ENCODE peak calls at places on chromosomes 4 and X, in eight cellular contexts. S, B, X, V, M, P, K and F are unnamed samples.

GRCh38 chr4:91116861-91117260 is 989.7 kb downstream of the CCSER1 start:
- DNase-seq in S (no peak), M (peak), K (no peak), P (no peak), B (no peak), V (peak), X (no peak), F (peak)

GRCh38 chrX:54248309-54248708 is 65.3 kb upstream of the FAM120C start:
- DNase-seq in V (peak), P (no peak), M (peak), S (no peak), B (no peak), X (no peak), K (no peak), F (peak)

GRCh38 chrX:87727615-87728014 is 210.0 kb downstream of the KLHL4 start:
- DNase-seq in X (no peak), B (no peak), K (no peak), M (no peak), V (no peak), S (no peak), P (no peak), F (no peak)

GRCh38 chr4:42654606-42655005 is 2.3 kb downstream of the ATP8A1 start:
- DNase-seq in P (no peak), S (no peak), B (no peak), X (peak), K (no peak), V (peak), M (peak), F (peak)

GRCh38 chrX:103716967-103717366 is 6.3 kb downstream of the TMEM31 start:
- DNase-seq in V (peak), P (no peak), M (peak), X (peak), S (no peak), K (no peak), B (no peak), F (peak)

GRCh38 chrX:397575-397974 is 10.9 kb upstream of the PPP2R3B start:
- DNase-seq in S (no peak), M (peak), P (peak), B (no peak), K (no peak), X (peak), V (peak), F (no peak)

GRCh38 chrX:140157611-140158010 is 192.3 kb upstream of the CXorf66 start:
- DNase-seq in S (no peak), B (no peak), X (no peak), P (peak), K (no peak), V (peak), M (peak), F (peak)

GRCh38 chrX:104679175-104679574 is 113.2 kb downstream of the IL1RAPL2 start:
- DNase-seq in M (peak), B (no peak), S (no peak), P (no peak), V (no peak), K (no peak), X (no peak), F (no peak)

GRCh38 chrX:47190445-47191269 is 3.0 kb upstream of the UBA1 start:
- DNase-seq in B (peak), S (peak), P (peak), K (peak), V (peak), M (peak), X (peak), F (peak)

GRCh38 chrX:49037883-49038475 is 5.2 kb downstream of the TFE3 start:
- DNase-seq in S (no peak), V (peak), K (no peak), M (peak), B (no peak), P (no peak), X (no peak), F (peak)

GRCh38 chr4:135418353-135418752 is 1216.8 kb upstream of the PABPC4L start:
- DNase-seq in P (peak), M (peak), B (no peak), V (no peak), S (peak), X (no peak), K (no peak), F (peak)

GRCh38 chr4:25234390-25235367 is 846 bp downstream of the PI4K2B start:
- DNase-seq in P (peak), B (peak), V (peak), K (no peak), S (peak), M (peak), X (peak), F (peak)

GRCh38 chr4:38179690-38180299 is 219.6 kb downstream of the PTTG2 start:
- DNase-seq in M (peak), V (peak), X (no peak), P (peak), S (peak), B (peak), K (no peak), F (peak)

GRCh38 chr4:154018659-154019058 is 229.8 kb upstream of the SFRP2 start:
- DNase-seq in P (peak), V (no peak), X (no peak), M (peak), B (peak), K (no peak), S (peak), F (peak)

GRCh38 chr4:174218127-174218790 is 65.2 kb downstream of the FBXO8 start:
- DNase-seq in K (no peak), B (no peak), M (peak), P (peak), X (no peak), V (no peak), S (peak), F (no peak)

GRCh38 chrX:53001958-53002357 is 43.6 kb upstream of the FAM156A start:
- DNase-seq in M (no peak), X (no peak), V (no peak), P (no peak), S (no peak), K (no peak), B (no peak), F (no peak)

GRCh38 chrX:154046262-154046771 is 26.6 kb upstream of the IRAK1 start:
- DNase-seq in P (peak), B (no peak), K (no peak), V (peak), X (peak), M (peak), S (no peak), F (peak)

GRCh38 chrX:78024349-78025108 is 55.1 kb upstream of the PGAM4 start:
- DNase-seq in X (no peak), M (peak), K (no peak), V (peak), B (peak), P (peak), S (peak), F (peak)

GRCh38 chr4:148831945-148832344 is 389.7 kb upstream of the NR3C2 start:
- DNase-seq in S (no peak), X (no peak), M (peak), B (no peak), P (no peak), K (no peak), V (peak), F (peak)

GRCh38 chr4:3514221-3514780 is 17.9 kb downstream of the LRPAP1 start:
- DNase-seq in K (no peak), S (no peak), V (no peak), P (no peak), M (no peak), B (no peak), X (no peak), F (no peak)

GRCh38 chrX:132474522-132474921 is 14.3 kb downstream of the MBNL3 start:
- DNase-seq in P (no peak), K (no peak), S (no peak), X (no peak), V (peak), M (no peak), B (no peak), F (no peak)

GRCh38 chrX:11464836-11465458 is 171.7 kb downstream of the AMELX start:
- DNase-seq in X (no peak), M (no peak), B (no peak), P (no peak), S (no peak), K (no peak), V (no peak), F (no peak)

GRCh38 chrX:152932144-152932543 is 34.3 kb downstream of the ZNF185 start:
- DNase-seq in K (no peak), B (no peak), P (no peak), S (no peak), M (no peak), V (no peak), X (no peak), F (no peak)

GRCh38 chr4:186204103-186204559 is 12.8 kb downstream of the CYP4V2 start:
- DNase-seq in B (no peak), K (no peak), V (no peak), P (no peak), M (peak), S (no peak), X (no peak), F (no peak)

GRCh38 chrX:9899640-9900075 is 67.5 kb upstream of the CLDN34 start:
- DNase-seq in S (no peak), M (peak), K (no peak), P (peak), X (no peak), V (peak), B (no peak), F (no peak)

GRCh38 chrX:1026263-1027015 is 186.0 kb downstream of the CRLF2 start:
- DNase-seq in P (no peak), S (no peak), V (no peak), B (no peak), M (no peak), X (no peak), K (no peak), F (no peak)

GRCh38 chr4:24932831-24933230 is 20.0 kb upstream of the CCDC149 start:
- DNase-seq in P (no peak), X (no peak), M (no peak), K (no peak), V (peak), B (no peak), S (no peak), F (no peak)

GRCh38 chrX:68440940-68441339 is 7.6 kb upstream of the OPHN1 start:
- DNase-seq in B (no peak), K (no peak), S (no peak), P (no peak), M (peak), V (peak), X (peak), F (peak)

GRCh38 chr4:101037249-101037648 is 310.1 kb downstream of the PPP3CA start:
- DNase-seq in B (no peak), V (no peak), K (no peak), P (no peak), X (no peak), M (no peak), S (no peak), F (peak)

GRCh38 chr4:121786221-121786620 is 14.9 kb upstream of the EXOSC9 start:
- DNase-seq in V (no peak), M (no peak), B (no peak), S (no peak), P (no peak), X (no peak), K (no peak), F (no peak)

GRCh38 chrX:141760761-141761160 is 62.2 kb upstream of the SPANXD start:
- DNase-seq in K (no peak), M (peak), V (peak), S (no peak), B (no peak), P (no peak), X (no peak), F (peak)

GRCh38 chr4:80204433-80204832 is 7.1 kb downstream of the PRDM8 start:
- DNase-seq in S (no peak), K (no peak), X (no peak), V (no peak), M (no peak), B (no peak), P (peak), F (no peak)

GRCh38 chr4:108890491-108890890 is 127.6 kb upstream of the ETNPPL start:
- DNase-seq in M (no peak), X (no peak), K (no peak), P (no peak), B (no peak), V (no peak), S (no peak), F (no peak)

GRCh38 chr4:141702472-141703182 is 66.2 kb downstream of the IL15 start:
- DNase-seq in M (peak), V (no peak), P (no peak), S (peak), X (no peak), K (no peak), B (no peak), F (peak)

GRCh38 chrX:118495958-118496762 is 545 bp downstream of the DOCK11 start:
- DNase-seq in K (no peak), M (no peak), S (peak), P (peak), X (no peak), B (peak), V (peak), F (peak)

GRCh38 chr4:108878781-108879180 is 115.9 kb upstream of the ETNPPL start:
- DNase-seq in P (no peak), X (no peak), K (no peak), M (no peak), B (no peak), V (no peak), S (no peak), F (no peak)

GRCh38 chrX:24493740-24494543 is 28.9 kb downstream of the PDK3 start:
- DNase-seq in P (no peak), M (no peak), V (no peak), K (no peak), X (no peak), B (no peak), S (no peak), F (peak)

GRCh38 chr4:28369504-28369903 is 1508.9 kb downstream of the STIM2 start:
- DNase-seq in X (no peak), S (no peak), M (peak), B (no peak), P (no peak), K (no peak), V (peak), F (peak)

GRCh38 chr4:180057891-180058643 is 2185.1 kb upstream of the TENM3 start:
- DNase-seq in K (no peak), S (peak), X (no peak), M (peak), P (peak), B (peak), V (peak), F (peak)

GRCh38 chr4:180058731-180059215 is 2184.4 kb upstream of the TENM3 start:
- DNase-seq in B (peak), M (peak), X (peak), K (no peak), V (peak), S (peak), P (peak), F (peak)

GRCh38 chr4:180057198-180057821 is 2185.9 kb upstream of the TENM3 start:
- DNase-seq in V (no peak), P (peak), S (peak), M (no peak), K (no peak), B (peak), X (no peak), F (no peak)

GRCh38 chr4:180059216-180059881 is 2183.9 kb upstream of the TENM3 start:
- DNase-seq in K (no peak), X (no peak), V (no peak), P (peak), B (peak), S (peak), M (no peak), F (no peak)

GRCh38 chr4:180060159-180060889 is 2182.9 kb upstream of the TENM3 start:
- DNase-seq in S (no peak), P (peak), X (no peak), M (peak), K (no peak), V (peak), B (no peak), F (peak)
- TF ChIP-seq CTCF in S (no peak), P (peak), X (peak), M (no peak), K (no peak), V (no peak), B (no peak), F (peak)

DNA sequence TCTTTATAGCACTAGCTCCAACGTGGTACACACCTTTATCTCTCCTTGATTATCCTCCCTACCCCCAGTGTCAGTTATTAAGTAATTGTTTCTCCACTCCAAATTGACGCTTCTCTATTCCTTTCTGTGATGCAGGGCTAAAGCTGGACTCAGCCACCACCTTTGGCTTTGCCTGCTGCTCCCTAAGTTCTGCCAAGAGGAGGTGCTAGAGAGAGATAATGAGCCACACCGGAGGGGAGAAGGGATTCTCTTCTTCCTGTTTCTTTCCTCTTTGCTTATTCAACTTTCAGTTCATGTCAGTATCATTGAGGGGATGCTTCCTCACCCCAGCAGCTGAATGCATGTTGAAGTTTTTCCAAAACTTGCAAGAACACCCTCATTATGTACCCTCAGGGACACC is 176.5 kb downstream of the GBA3 start:
- DNase-seq in K (no peak), B (no peak), P (peak), X (no peak), S (peak), V (no peak), M (no peak), F (peak)
- TF ChIP-seq CTCF in K (no peak), B (no peak), P (peak), X (no peak), S (no peak), V (no peak), M (no peak), F (no peak)

GRCh38 chrX:50677789-50678188 is 136.2 kb downstream of the SHROOM4 start:
- DNase-seq in P (no peak), K (no peak), B (no peak), V (no peak), X (no peak), S (no peak), M (no peak), F (no peak)

GRCh38 chrX:50684871-50685270 is 129.1 kb downstream of the SHROOM4 start:
- DNase-seq in X (no peak), P (no peak), B (no peak), V (no peak), S (no peak), K (no peak), M (no peak), F (no peak)

DNA sequence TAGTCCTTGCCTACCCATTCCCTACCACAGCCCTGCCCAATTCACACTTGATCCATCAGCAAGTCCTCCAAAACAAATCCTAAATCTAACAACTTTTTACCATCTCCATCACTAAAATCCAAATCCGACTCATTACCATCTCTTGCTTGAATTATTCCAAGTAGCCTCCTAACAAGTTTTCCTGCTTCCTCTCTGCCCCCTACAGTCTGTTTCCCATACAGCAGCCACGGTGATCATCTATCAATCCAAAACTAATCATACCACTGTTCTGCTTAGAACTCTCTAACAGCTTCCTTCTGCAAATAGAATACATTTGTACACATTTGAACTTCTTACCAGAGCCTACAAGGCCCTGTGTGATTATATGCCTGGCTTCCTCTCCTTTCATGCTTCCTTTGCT is 133.0 kb downstream of the SHROOM4 start:
- DNase-seq in V (no peak), K (no peak), B (peak), P (peak), M (peak), S (peak), X (no peak), F (peak)
- TF ChIP-seq CTCF in V (peak), K (no peak), B (peak), P (peak), M (peak), S (peak), X (peak), F (peak)

DNA sequence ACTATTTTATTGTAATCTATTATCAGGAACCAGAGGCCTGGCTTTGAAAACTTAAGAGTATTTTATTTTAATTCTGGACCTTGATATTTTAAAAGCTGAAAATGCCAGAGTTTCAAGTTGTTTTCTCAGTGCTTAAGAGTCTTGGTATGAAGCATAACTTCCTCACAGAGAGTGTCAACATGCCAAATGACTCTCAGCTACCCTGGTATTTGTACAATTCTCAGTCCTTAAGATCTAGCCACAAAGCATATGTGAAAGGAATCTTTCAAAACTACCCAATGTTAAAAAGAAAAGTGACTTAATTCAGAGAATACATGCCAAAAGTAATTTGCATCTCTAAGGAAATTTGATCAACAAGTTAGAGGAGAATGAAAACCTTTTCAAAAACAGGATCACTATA is 171.9 kb downstream of the DKK2 start:
- DNase-seq in P (no peak), B (no peak), X (no peak), K (no peak), M (peak), S (no peak), V (peak), F (no peak)
- TF ChIP-seq CTCF in P (no peak), B (no peak), X (no peak), K (no peak), M (no peak), S (no peak), V (no peak), F (no peak)

DNA sequence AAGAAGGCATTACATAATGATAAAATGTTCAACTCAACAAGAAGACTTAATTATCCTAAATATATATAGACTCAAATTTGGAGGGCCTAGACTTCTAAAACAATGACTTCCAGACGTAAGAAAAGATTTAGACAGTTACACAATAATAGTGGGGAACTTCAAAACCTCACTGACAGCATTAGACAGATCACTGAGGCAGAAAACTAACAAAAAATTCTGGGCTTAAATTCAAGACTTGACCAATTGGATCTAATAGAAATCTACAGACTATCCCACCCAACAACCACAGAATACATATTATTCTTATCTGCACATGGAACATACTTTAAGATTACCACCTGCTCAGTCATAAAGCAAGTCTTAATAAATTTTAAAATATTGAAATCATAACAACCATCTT is 93.3 kb upstream of the ARSJ start:
- DNase-seq in S (no peak), K (no peak), X (no peak), M (no peak), B (no peak), V (no peak), P (no peak), F (no peak)
- TF ChIP-seq CTCF in S (no peak), K (no peak), X (no peak), M (no peak), B (no peak), V (no peak), P (no peak), F (no peak)

GRCh38 chrX:106566362-106566761 is 45.4 kb upstream of the RADX start:
- DNase-seq in S (no peak), V (no peak), K (no peak), P (no peak), M (no peak), B (no peak), X (no peak), F (no peak)

DNA sequence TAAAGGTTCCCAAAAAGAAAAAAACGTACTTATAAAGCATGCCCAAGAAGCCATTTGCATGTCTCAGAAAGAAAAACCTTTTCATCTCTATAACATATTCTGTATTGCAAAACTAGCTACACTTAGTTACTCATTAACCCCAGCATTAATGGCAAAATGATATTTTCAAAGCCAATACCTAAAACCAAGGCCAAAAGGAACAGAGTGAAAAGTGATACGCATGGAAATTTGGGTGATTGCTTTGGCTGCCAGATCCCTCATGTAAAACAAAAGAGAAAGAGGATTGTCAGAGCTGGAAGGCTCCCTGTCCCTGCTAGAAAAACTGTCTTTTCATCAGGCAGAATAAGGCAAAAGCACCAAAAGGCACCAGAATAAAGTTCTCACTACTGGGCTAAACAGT is 46.8 kb upstream of the RADX start:
- DNase-seq in X (no peak), K (no peak), S (no peak), B (no peak), M (no peak), P (no peak), V (no peak), F (no peak)
- TF ChIP-seq CTCF in X (no peak), K (no peak), S (no peak), B (no peak), M (no peak), P (no peak), V (no peak), F (no peak)

GRCh38 chrX:13598877-13599276 is 29.5 kb downstream of the EGFL6 start:
- DNase-seq in P (peak), B (peak), X (no peak), M (peak), S (peak), K (no peak), V (peak), F (peak)
- TF ChIP-seq CTCF in P (peak), B (no peak), X (peak), M (peak), S (no peak), K (no peak), V (peak), F (peak)